ENCODE peak calls at places on chromosomes 3 and 15, in eight cellular contexts. One of them, this sample, is unnamed.
A peak's percentile ranks its signal among the peaks of the same experiment; 100 is the strongest.

GRCh38 chr3:58058654-58059263 is 50.5 kb downstream of the FLNB start:
- DNase-seq in ELR: peak; percentile 82
- DNase-seq in SW 1271: no peak
- DNase-seq in EH: peak; percentile 96
- DNase-seq in nucleus accumbens: no peak
- DNase-seq in activated effector memory CD4-positive, alpha-beta T cell treated with anti-CD3 and anti-CD28 coated beads, Interleukin-2, amount 50 U/mL, for 16 hours: no peak
- DNase-seq in caudate nucleus: no peak
- DNase-seq in T-cell: no peak
- DNase-seq in this sample: no peak

GRCh38 chr15:91821458-91821857 is 32.0 kb upstream of the SLCO3A1 start:
- DNase-seq in ELR: no peak
- DNase-seq in SW 1271: no peak
- DNase-seq in EH: no peak
- DNase-seq in nucleus accumbens: no peak
- DNase-seq in activated effector memory CD4-positive, alpha-beta T cell treated with anti-CD3 and anti-CD28 coated beads, Interleukin-2, amount 50 U/mL, for 16 hours: no peak
- DNase-seq in caudate nucleus: no peak
- DNase-seq in T-cell: no peak
- DNase-seq in this sample: no peak

GRCh38 chr3:135018171-135018923 is 223.3 kb downstream of the EPHB1 start:
- DNase-seq in ELR: no peak
- DNase-seq in SW 1271: no peak
- DNase-seq in EH: no peak
- DNase-seq in nucleus accumbens: no peak
- DNase-seq in activated effector memory CD4-positive, alpha-beta T cell treated with anti-CD3 and anti-CD28 coated beads, Interleukin-2, amount 50 U/mL, for 16 hours: no peak
- DNase-seq in caudate nucleus: no peak
- DNase-seq in T-cell: no peak
- DNase-seq in this sample: no peak

GRCh38 chr3:59609967-59610366 is 560.1 kb upstream of the CFAP20DC start:
- DNase-seq in ELR: no peak
- DNase-seq in SW 1271: no peak
- DNase-seq in EH: no peak
- DNase-seq in nucleus accumbens: no peak
- DNase-seq in activated effector memory CD4-positive, alpha-beta T cell treated with anti-CD3 and anti-CD28 coated beads, Interleukin-2, amount 50 U/mL, for 16 hours: no peak
- DNase-seq in caudate nucleus: no peak
- DNase-seq in T-cell: no peak
- DNase-seq in this sample: no peak

GRCh38 chr3:172009736-172010254 is 29.6 kb upstream of the FNDC3B start:
- DNase-seq in ELR: no peak
- DNase-seq in SW 1271: no peak
- DNase-seq in EH: no peak
- DNase-seq in nucleus accumbens: no peak
- DNase-seq in activated effector memory CD4-positive, alpha-beta T cell treated with anti-CD3 and anti-CD28 coated beads, Interleukin-2, amount 50 U/mL, for 16 hours: no peak
- DNase-seq in caudate nucleus: no peak
- DNase-seq in T-cell: no peak
- DNase-seq in this sample: no peak

GRCh38 chr15:64934023-64934422 is 22.3 kb downstream of the ANKDD1A start:
- DNase-seq in ELR: no peak
- DNase-seq in SW 1271: no peak
- DNase-seq in EH: no peak
- DNase-seq in nucleus accumbens: no peak
- DNase-seq in activated effector memory CD4-positive, alpha-beta T cell treated with anti-CD3 and anti-CD28 coated beads, Interleukin-2, amount 50 U/mL, for 16 hours: no peak
- DNase-seq in caudate nucleus: no peak
- DNase-seq in T-cell: no peak
- DNase-seq in this sample: no peak

GRCh38 chr3:194422188-194422587 is 23.1 kb upstream of the GP5 start:
- DNase-seq in ELR: peak; percentile 67
- DNase-seq in SW 1271: no peak
- DNase-seq in EH: peak; percentile 73
- DNase-seq in nucleus accumbens: no peak
- DNase-seq in activated effector memory CD4-positive, alpha-beta T cell treated with anti-CD3 and anti-CD28 coated beads, Interleukin-2, amount 50 U/mL, for 16 hours: no peak
- DNase-seq in caudate nucleus: no peak
- DNase-seq in T-cell: no peak
- DNase-seq in this sample: no peak

GRCh38 chr3:173938159-173938558 is 540.6 kb downstream of the NLGN1 start:
- DNase-seq in ELR: peak; percentile 59
- DNase-seq in SW 1271: no peak
- DNase-seq in EH: peak; percentile 80
- DNase-seq in nucleus accumbens: no peak
- DNase-seq in activated effector memory CD4-positive, alpha-beta T cell treated with anti-CD3 and anti-CD28 coated beads, Interleukin-2, amount 50 U/mL, for 16 hours: no peak
- DNase-seq in caudate nucleus: no peak
- DNase-seq in T-cell: no peak
- DNase-seq in this sample: no peak

GRCh38 chr15:78992416-78993256 is 47.8 kb upstream of the CTSH start:
- DNase-seq in ELR: no peak
- DNase-seq in SW 1271: no peak
- DNase-seq in EH: no peak
- DNase-seq in nucleus accumbens: no peak
- DNase-seq in activated effector memory CD4-positive, alpha-beta T cell treated with anti-CD3 and anti-CD28 coated beads, Interleukin-2, amount 50 U/mL, for 16 hours: no peak
- DNase-seq in caudate nucleus: no peak
- DNase-seq in T-cell: no peak
- DNase-seq in this sample: no peak

GRCh38 chr3:4580346-4581019 is 87.3 kb downstream of the ITPR1 start:
- DNase-seq in ELR: no peak
- DNase-seq in SW 1271: no peak
- DNase-seq in EH: no peak
- DNase-seq in nucleus accumbens: no peak
- DNase-seq in activated effector memory CD4-positive, alpha-beta T cell treated with anti-CD3 and anti-CD28 coated beads, Interleukin-2, amount 50 U/mL, for 16 hours: no peak
- DNase-seq in caudate nucleus: no peak
- DNase-seq in T-cell: no peak
- DNase-seq in this sample: no peak

GRCh38 chr3:122074621-122075265 is 19.6 kb downstream of the CD86 start:
- DNase-seq in ELR: no peak
- DNase-seq in SW 1271: no peak
- DNase-seq in EH: no peak
- DNase-seq in nucleus accumbens: no peak
- DNase-seq in activated effector memory CD4-positive, alpha-beta T cell treated with anti-CD3 and anti-CD28 coated beads, Interleukin-2, amount 50 U/mL, for 16 hours: no peak
- DNase-seq in caudate nucleus: no peak
- DNase-seq in T-cell: no peak
- DNase-seq in this sample: no peak

GRCh38 chr15:91593081-91593480 is 260.4 kb upstream of the SLCO3A1 start:
- DNase-seq in ELR: no peak
- DNase-seq in SW 1271: no peak
- DNase-seq in EH: peak; percentile 25
- DNase-seq in nucleus accumbens: no peak
- DNase-seq in activated effector memory CD4-positive, alpha-beta T cell treated with anti-CD3 and anti-CD28 coated beads, Interleukin-2, amount 50 U/mL, for 16 hours: no peak
- DNase-seq in caudate nucleus: no peak
- DNase-seq in T-cell: no peak
- DNase-seq in this sample: no peak

GRCh38 chr3:40852712-40853111 is 328.0 kb downstream of the ZNF621 start:
- DNase-seq in ELR: no peak
- DNase-seq in SW 1271: no peak
- DNase-seq in EH: no peak
- DNase-seq in nucleus accumbens: no peak
- DNase-seq in activated effector memory CD4-positive, alpha-beta T cell treated with anti-CD3 and anti-CD28 coated beads, Interleukin-2, amount 50 U/mL, for 16 hours: no peak
- DNase-seq in caudate nucleus: no peak
- DNase-seq in T-cell: no peak
- DNase-seq in this sample: no peak

GRCh38 chr15:42198516-42198915 is 9.6 kb downstream of the VPS39 start:
- DNase-seq in ELR: no peak
- DNase-seq in SW 1271: no peak
- DNase-seq in EH: no peak
- DNase-seq in nucleus accumbens: no peak
- DNase-seq in activated effector memory CD4-positive, alpha-beta T cell treated with anti-CD3 and anti-CD28 coated beads, Interleukin-2, amount 50 U/mL, for 16 hours: no peak
- DNase-seq in caudate nucleus: no peak
- DNase-seq in T-cell: no peak
- DNase-seq in this sample: no peak

GRCh38 chr3:99637381-99638111 is 848 bp upstream of the COL8A1 start:
- DNase-seq in ELR: peak; percentile 91
- DNase-seq in SW 1271: peak; percentile 78
- DNase-seq in EH: peak; percentile 92
- DNase-seq in nucleus accumbens: no peak
- DNase-seq in activated effector memory CD4-positive, alpha-beta T cell treated with anti-CD3 and anti-CD28 coated beads, Interleukin-2, amount 50 U/mL, for 16 hours: no peak
- DNase-seq in caudate nucleus: no peak
- DNase-seq in T-cell: no peak
- DNase-seq in this sample: no peak

GRCh38 chr3:119558528-119559339 is 680 bp downstream of the CD80 start:
- DNase-seq in ELR: no peak
- DNase-seq in SW 1271: no peak
- DNase-seq in EH: no peak
- DNase-seq in nucleus accumbens: no peak
- DNase-seq in activated effector memory CD4-positive, alpha-beta T cell treated with anti-CD3 and anti-CD28 coated beads, Interleukin-2, amount 50 U/mL, for 16 hours: no peak
- DNase-seq in caudate nucleus: no peak
- DNase-seq in T-cell: no peak
- DNase-seq in this sample: no peak

GRCh38 chr3:85255954-85256353 is 297.2 kb downstream of the CADM2 start:
- DNase-seq in ELR: no peak
- DNase-seq in SW 1271: no peak
- DNase-seq in EH: no peak
- DNase-seq in nucleus accumbens: no peak
- DNase-seq in activated effector memory CD4-positive, alpha-beta T cell treated with anti-CD3 and anti-CD28 coated beads, Interleukin-2, amount 50 U/mL, for 16 hours: no peak
- DNase-seq in caudate nucleus: no peak
- DNase-seq in T-cell: no peak
- DNase-seq in this sample: no peak

This sample was measured in GM12892.